ENCODE peak calls at places on chromosome 16, in five cellular contexts. E is neuronal stem cell, L is Peyer's patch, C is ovary, K is body of pancreas. T is an unnamed sample.

GRCh38 chr16:2857451-2858244 is at the start of gene PRSS22:
- DNase-seq in L (no peak), E (no peak), K (peak; percentile 82), C (no peak), T (no peak)

GRCh38 chr16:8660841-8661301 is 13.5 kb upstream of the ABAT start:
- DNase-seq in C (peak; percentile 62), K (peak; percentile 77), L (peak; percentile 42), E (peak; percentile 64), T (no peak)

GRCh38 chr16:48231675-48232214 is 12.4 kb upstream of the LONP2 start:
- DNase-seq in K (peak; percentile 29), L (no peak), C (no peak), E (peak; percentile 17), T (no peak)

GRCh38 chr16:68267612-68268405 is 3.5 kb downstream of the SLC7A6 start:
- DNase-seq in C (no peak), L (no peak), K (no peak), E (no peak), T (no peak)

GRCh38 chr16:31395647-31396046 is 2.5 kb downstream of the ITGAD start:
- DNase-seq in C (no peak), E (no peak), K (peak; percentile 53), L (no peak), T (peak; percentile 43)

GRCh38 chr16:2855536-2855935 is 2.4 kb downstream of the PRSS22 start:
- DNase-seq in L (no peak), C (no peak), E (no peak), K (no peak), T (no peak)

GRCh38 chr16:80580109-80580832 is 39.5 kb downstream of the DYNLRB2 start:
- DNase-seq in L (peak; percentile 55), K (no peak), E (no peak), C (no peak), T (no peak)

GRCh38 chr16:20916927-20917326 is 16.4 kb downstream of the LYRM1 start:
- DNase-seq in K (no peak), L (no peak), C (no peak), E (no peak), T (no peak)

GRCh38 chr16:9909072-9909471 is 273.2 kb downstream of the GRIN2A start:
- DNase-seq in E (no peak), C (no peak), L (no peak), K (no peak), T (no peak)

GRCh38 chr16:13950821-13951547 is 31.0 kb downstream of the ERCC4 start:
- DNase-seq in C (no peak), L (no peak), E (no peak), K (no peak), T (no peak)

GRCh38 chr16:2473425-2473926 is 1.5 kb upstream of the TBC1D24 start:
- DNase-seq in L (no peak), K (no peak), C (no peak), E (no peak), T (no peak)

GRCh38 chr16:84988328-84989080 is 22.8 kb downstream of the ZDHHC7 start:
- DNase-seq in C (no peak), K (no peak), L (no peak), E (no peak), T (no peak)

GRCh38 chr16:85908889-85909584 is 10.1 kb downstream of the IRF8 start:
- DNase-seq in K (peak; percentile 53), C (no peak), L (no peak), E (no peak), T (no peak)

GRCh38 chr16:75288596-75289120 is 37.2 kb upstream of the BCAR1 start:
- DNase-seq in L (peak; percentile 45), E (no peak), K (no peak), C (no peak), T (no peak)

GRCh38 chr16:2386990-2387389 is 42.3 kb upstream of the CCNF start:
- DNase-seq in K (no peak), C (no peak), L (no peak), E (no peak), T (no peak)

GRCh38 chr16:81707411-81708321 is 71.4 kb upstream of the PLCG2 start:
- DNase-seq in C (peak; percentile 64), K (peak; percentile 81), L (no peak), E (no peak), T (no peak)

GRCh38 chr16:3908951-3909437 is 28.5 kb upstream of the CREBBP start:
- DNase-seq in L (no peak), K (no peak), E (no peak), C (peak; percentile 25), T (no peak)

GRCh38 chr16:67490330-67491096 is 7.2 kb upstream of the AGRP start:
- DNase-seq in K (no peak), C (no peak), E (no peak), L (no peak), T (no peak)

GRCh38 chr16:21158208-21159110 is at the start of gene LDAF1:
- DNase-seq in L (peak; percentile 76), C (peak; percentile 83), E (peak; percentile 67), K (peak; percentile 85), T (peak; percentile 87)

GRCh38 chr16:11133344-11133921 is 122.6 kb downstream of the SOCS1 start:
- DNase-seq in K (peak; percentile 89), L (peak; percentile 37), C (peak; percentile 66), E (no peak), T (peak; percentile 90)

GRCh38 chr16:11609474-11610120 is 22.9 kb upstream of the LITAF start:
- DNase-seq in C (no peak), L (no peak), K (no peak), E (no peak), T (no peak)

GRCh38 chr16:78363843-78364242 is 264.4 kb downstream of the WWOX start:
- DNase-seq in E (no peak), K (no peak), L (no peak), C (no peak), T (no peak)

GRCh38 chr16:6600167-6600566 is 732.5 kb upstream of the RBFOX1 start:
- DNase-seq in C (no peak), L (no peak), K (no peak), E (no peak), T (no peak)

GRCh38 chr16:7257026-7257425 is 75.6 kb upstream of the RBFOX1 start:
- DNase-seq in E (no peak), K (no peak), C (no peak), L (no peak), T (no peak)

GRCh38 chr16:14338969-14339368 is 267.9 kb downstream of the MRTFB start:
- DNase-seq in L (no peak), E (no peak), C (no peak), K (no peak), T (no peak)

GRCh38 chr16:69412287-69412686 is 12.1 kb upstream of the CYB5B start:
- DNase-seq in K (no peak), L (no peak), E (no peak), C (no peak), T (no peak)

GRCh38 chr16:89955001-89955685 is 6.6 kb downstream of the DEF8 start:
- DNase-seq in K (no peak), L (no peak), E (no peak), C (no peak), T (no peak)

DNA sequence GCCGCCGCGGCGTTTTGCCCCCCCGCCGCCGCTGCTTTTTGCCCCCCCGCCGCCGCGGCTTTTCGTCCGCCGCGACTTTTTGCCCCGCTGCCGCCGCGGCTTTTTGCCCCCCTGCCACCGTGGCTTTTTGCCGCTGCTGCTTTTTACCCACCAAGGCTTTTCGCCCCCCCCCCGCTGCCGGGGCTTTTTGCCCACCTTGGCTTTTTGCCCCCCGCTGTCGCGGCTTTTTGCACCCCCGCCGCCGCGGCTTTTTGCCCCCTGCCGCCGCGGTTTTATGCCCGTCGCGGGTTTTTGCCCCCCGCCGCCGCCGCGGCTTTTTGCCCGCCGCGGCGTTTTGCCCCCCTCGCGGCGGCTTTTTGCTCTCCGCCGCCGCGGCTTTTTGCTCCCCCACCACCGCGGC is 1343.0 kb downstream of the TP53TG3F start:
- DNase-seq in C (no peak), E (no peak), L (no peak), K (no peak), T (no peak)
- H3K9me3 ChIP-seq in C (no peaks in the 10 kb centered on the region), E (no peaks in the 10 kb centered on the region), L (peaks cover 2% of the 10 kb centered on the region), K (no peaks in the 10 kb centered on the region), T (peaks cover 12% of the 10 kb centered on the region)

DNA sequence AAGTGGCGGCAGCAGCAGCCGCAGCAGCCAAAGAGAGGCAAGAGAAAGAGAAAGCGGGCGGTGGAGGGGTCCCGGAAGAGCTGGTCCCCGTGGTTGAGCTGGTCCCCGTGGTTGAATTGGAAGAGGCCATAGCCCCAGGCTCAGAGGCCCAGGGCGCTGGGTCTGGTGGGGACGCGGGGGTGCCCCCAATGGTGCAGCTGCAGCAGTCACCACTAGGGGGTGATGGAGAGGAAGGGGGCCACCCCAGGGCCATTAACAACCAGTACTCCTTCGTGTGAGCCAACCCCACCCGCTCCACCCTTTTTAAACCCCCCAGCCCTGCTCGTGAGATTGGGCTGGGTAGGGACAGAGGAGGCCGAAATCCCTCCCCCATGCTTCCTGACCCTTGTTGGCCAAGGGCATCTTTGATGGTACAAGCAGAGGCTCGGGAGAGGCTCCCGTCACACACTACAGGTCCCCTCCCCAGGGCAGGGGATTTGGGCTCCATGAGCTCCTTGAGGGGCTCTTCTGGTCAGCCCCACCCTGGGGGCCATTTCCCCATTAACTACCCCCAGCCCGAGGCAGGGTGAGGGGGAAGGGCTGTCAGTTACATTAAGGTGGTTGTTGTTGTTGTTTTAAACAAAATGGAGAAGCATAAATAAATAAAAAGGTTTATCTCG is 4.6 kb upstream of the ATP2A1 start:
- DNase-seq in K (no peak), E (no peak), L (peak; percentile 35), C (no peak), T (no peak)
- H3K9me3 ChIP-seq in K (no peaks in the 10 kb centered on the region), E (no peaks in the 10 kb centered on the region), L (no peaks in the 10 kb centered on the region), C (no peaks in the 10 kb centered on the region), T (no peaks in the 10 kb centered on the region)

DNA sequence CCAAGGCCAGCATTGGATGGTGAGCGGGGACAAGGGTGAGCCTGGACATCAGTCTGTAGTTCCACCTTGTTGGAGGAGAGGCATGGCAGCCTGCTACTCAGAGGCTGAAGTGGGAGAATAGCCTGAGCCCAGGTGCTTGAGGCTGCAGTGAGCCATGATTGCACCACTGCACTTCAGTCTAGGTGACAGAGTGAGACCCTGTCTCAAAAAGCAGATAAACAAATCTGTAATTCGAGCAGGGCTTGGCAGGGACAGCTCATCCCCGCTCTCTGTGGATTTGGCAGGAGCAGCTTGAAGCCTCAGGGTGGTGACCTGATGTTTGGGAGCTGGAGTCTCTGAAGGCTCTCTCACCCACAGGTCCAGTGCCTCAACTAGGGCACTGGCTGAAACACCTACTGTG is 38.6 kb upstream of the ZCCHC14 start:
- DNase-seq in E (no peak), K (no peak), C (no peak), L (no peak), T (no peak)
- H3K9me3 ChIP-seq in E (no peaks in the 10 kb centered on the region), K (no peaks in the 10 kb centered on the region), C (peaks cover 6% of the 10 kb centered on the region), L (peaks cover 14% of the 10 kb centered on the region), T (peaks cover 20% of the 10 kb centered on the region)

GRCh38 chr16:35140293-35140986 is 1681.0 kb downstream of the TP53TG3F start:
- DNase-seq in E (no peak), L (no peak), C (no peak), K (no peak), T (no peak)

GRCh38 chr16:35141303-35141702 is 1681.9 kb downstream of the TP53TG3F start:
- DNase-seq in L (no peak), K (no peak), E (no peak), C (no peak), T (no peak)

GRCh38 chr16:35144212-35144932 is 1685.0 kb downstream of the TP53TG3F start:
- DNase-seq in C (no peak), E (no peak), L (no peak), K (no peak), T (no peak)

GRCh38 chr16:35142809-35143192 is 1683.4 kb downstream of the TP53TG3F start:
- DNase-seq in K (no peak), L (no peak), C (no peak), E (no peak), T (no peak)

GRCh38 chr16:35142147-35142808 is 1682.9 kb downstream of the TP53TG3F start:
- DNase-seq in C (no peak), K (no peak), E (no peak), L (no peak), T (no peak)
- H3K9me3 ChIP-seq in C (no peaks in the 10 kb centered on the region), K (no peaks in the 10 kb centered on the region), E (no peaks in the 10 kb centered on the region), L (peaks cover 14% of the 10 kb centered on the region), T (no peaks in the 10 kb centered on the region)